ENCODE peak calls at places on chromosome 14, in eight cellular contexts. One of them, this sample, is unnamed.

GRCh38 chr14:84017533-84017932 is 1512.4 kb upstream of the FLRT2 start:
- DNase-seq in fibroblast of pulmonary artery: no peak
- DNase-seq in gastrocnemius medialis: no peak
- DNase-seq in SK-N-SH: no peak
- DNase-seq in body of pancreas: peak; percentile 42
- DNase-seq in cardiac fibroblast: no peak
- DNase-seq in astrocyte of the spinal cord: no peak
- DNase-seq in cardiac muscle cell: no peak
- DNase-seq in this sample: no peak

GRCh38 chr14:30813182-30813581 is 61.2 kb upstream of the COCH start:
- DNase-seq in fibroblast of pulmonary artery: no peak
- DNase-seq in gastrocnemius medialis: no peak
- DNase-seq in SK-N-SH: no peak
- DNase-seq in body of pancreas: no peak
- DNase-seq in cardiac fibroblast: no peak
- DNase-seq in astrocyte of the spinal cord: no peak
- DNase-seq in cardiac muscle cell: no peak
- DNase-seq in this sample: no peak

GRCh38 chr14:24088095-24088494 is 6.0 kb upstream of the PCK2 start:
- DNase-seq in fibroblast of pulmonary artery: no peak
- DNase-seq in gastrocnemius medialis: no peak
- DNase-seq in SK-N-SH: no peak
- DNase-seq in body of pancreas: no peak
- DNase-seq in cardiac fibroblast: no peak
- DNase-seq in astrocyte of the spinal cord: no peak
- DNase-seq in cardiac muscle cell: no peak
- DNase-seq in this sample: no peak

GRCh38 chr14:92783813-92784431 is 10.2 kb upstream of the GOLGA5 start:
- DNase-seq in fibroblast of pulmonary artery: peak; percentile 83
- DNase-seq in gastrocnemius medialis: no peak
- DNase-seq in SK-N-SH: peak; percentile 44
- DNase-seq in body of pancreas: peak; percentile 76
- DNase-seq in cardiac fibroblast: peak; percentile 83
- DNase-seq in astrocyte of the spinal cord: peak; percentile 80
- DNase-seq in cardiac muscle cell: peak; percentile 64
- DNase-seq in this sample: no peak

GRCh38 chr14:77543637-77544334 is 45.2 kb upstream of the ISM2 start:
- DNase-seq in fibroblast of pulmonary artery: peak; percentile 36
- DNase-seq in gastrocnemius medialis: no peak
- DNase-seq in SK-N-SH: no peak
- DNase-seq in body of pancreas: no peak
- DNase-seq in cardiac fibroblast: peak; percentile 49
- DNase-seq in astrocyte of the spinal cord: no peak
- DNase-seq in cardiac muscle cell: no peak
- DNase-seq in this sample: no peak

GRCh38 chr14:103127861-103128598 is 4.8 kb downstream of the TNFAIP2 start:
- DNase-seq in fibroblast of pulmonary artery: no peak
- DNase-seq in gastrocnemius medialis: no peak
- DNase-seq in SK-N-SH: peak; percentile 30
- DNase-seq in body of pancreas: no peak
- DNase-seq in cardiac fibroblast: no peak
- DNase-seq in astrocyte of the spinal cord: no peak
- DNase-seq in cardiac muscle cell: no peak
- DNase-seq in this sample: no peak

GRCh38 chr14:88562532-88562830 is 356 bp upstream of the ZC3H14 start:
- DNase-seq in fibroblast of pulmonary artery: no peak
- DNase-seq in gastrocnemius medialis: no peak
- DNase-seq in SK-N-SH: no peak
- DNase-seq in body of pancreas: no peak
- DNase-seq in cardiac fibroblast: no peak
- DNase-seq in astrocyte of the spinal cord: no peak
- DNase-seq in cardiac muscle cell: no peak
- DNase-seq in this sample: no peak

GRCh38 chr14:100297320-100298300 is 8.6 kb downstream of the SLC25A29 start:
- DNase-seq in fibroblast of pulmonary artery: peak; percentile 76
- DNase-seq in gastrocnemius medialis: peak; percentile 83
- DNase-seq in SK-N-SH: peak; percentile 30
- DNase-seq in body of pancreas: peak; percentile 80
- DNase-seq in cardiac fibroblast: peak; percentile 88
- DNase-seq in astrocyte of the spinal cord: peak; percentile 67
- DNase-seq in cardiac muscle cell: no peak
- DNase-seq in this sample: no peak

GRCh38 chr14:60647081-60647836 is 2.0 kb downstream of the SIX1 start:
- DNase-seq in fibroblast of pulmonary artery: no peak
- DNase-seq in gastrocnemius medialis: peak; percentile 91
- DNase-seq in SK-N-SH: no peak
- DNase-seq in body of pancreas: no peak
- DNase-seq in cardiac fibroblast: no peak
- DNase-seq in astrocyte of the spinal cord: peak; percentile 61
- DNase-seq in cardiac muscle cell: no peak
- DNase-seq in this sample: no peak

GRCh38 chr14:103002578-103003350 is 54.6 kb downstream of the CDC42BPB start:
- DNase-seq in fibroblast of pulmonary artery: no peak
- DNase-seq in gastrocnemius medialis: no peak
- DNase-seq in SK-N-SH: no peak
- DNase-seq in body of pancreas: no peak
- DNase-seq in cardiac fibroblast: no peak
- DNase-seq in astrocyte of the spinal cord: no peak
- DNase-seq in cardiac muscle cell: no peak
- DNase-seq in this sample: no peak

GRCh38 chr14:47715330-47715729 is 39.9 kb upstream of the MDGA2 start:
- DNase-seq in fibroblast of pulmonary artery: no peak
- DNase-seq in gastrocnemius medialis: no peak
- DNase-seq in SK-N-SH: no peak
- DNase-seq in body of pancreas: no peak
- DNase-seq in cardiac fibroblast: no peak
- DNase-seq in astrocyte of the spinal cord: peak; percentile 23
- DNase-seq in cardiac muscle cell: no peak
- DNase-seq in this sample: no peak

GRCh38 chr14:75561013-75561432 is 17.4 kb upstream of the FLVCR2 start:
- DNase-seq in fibroblast of pulmonary artery: peak; percentile 88
- DNase-seq in gastrocnemius medialis: peak; percentile 92
- DNase-seq in SK-N-SH: peak; percentile 86
- DNase-seq in body of pancreas: peak; percentile 91
- DNase-seq in cardiac fibroblast: peak; percentile 84
- DNase-seq in astrocyte of the spinal cord: peak; percentile 65
- DNase-seq in cardiac muscle cell: peak; percentile 91
- DNase-seq in this sample: peak; percentile 30

GRCh38 chr14:96103075-96103474 is 63.9 kb downstream of the C14orf132 start:
- DNase-seq in fibroblast of pulmonary artery: no peak
- DNase-seq in gastrocnemius medialis: no peak
- DNase-seq in SK-N-SH: no peak
- DNase-seq in body of pancreas: no peak
- DNase-seq in cardiac fibroblast: no peak
- DNase-seq in astrocyte of the spinal cord: no peak
- DNase-seq in cardiac muscle cell: no peak
- DNase-seq in this sample: no peak

GRCh38 chr14:88189040-88189839 is 133.8 kb downstream of the KCNK10 start:
- DNase-seq in fibroblast of pulmonary artery: peak; percentile 95
- DNase-seq in gastrocnemius medialis: peak; percentile 25
- DNase-seq in SK-N-SH: peak; percentile 72
- DNase-seq in body of pancreas: peak; percentile 96
- DNase-seq in cardiac fibroblast: peak; percentile 93
- DNase-seq in astrocyte of the spinal cord: peak; percentile 74
- DNase-seq in cardiac muscle cell: peak; percentile 82
- DNase-seq in this sample: peak; percentile 60

DNA sequence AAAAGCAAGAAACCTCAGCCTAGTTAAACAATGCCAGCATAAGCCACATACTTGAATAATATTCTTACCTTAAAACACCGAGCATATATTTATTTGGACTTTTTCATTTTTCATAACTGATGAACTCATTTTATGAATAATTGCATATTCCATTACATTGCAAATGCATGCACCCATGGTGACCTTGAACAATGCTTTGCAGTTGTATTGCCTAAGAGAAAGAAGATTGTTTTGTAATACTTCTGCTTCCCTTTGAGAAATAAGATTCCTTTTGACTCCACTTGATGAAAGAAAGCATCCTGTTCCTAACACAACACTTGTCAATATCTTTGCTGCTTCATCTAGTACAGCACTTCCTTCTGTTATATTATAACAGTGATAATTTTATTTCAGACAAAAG is 1182.2 kb downstream of the FLRT2 start:
- DNase-seq in fibroblast of pulmonary artery: peak; percentile 36
- DNase-seq in gastrocnemius medialis: no peak
- DNase-seq in SK-N-SH: no peak
- DNase-seq in body of pancreas: no peak
- DNase-seq in cardiac fibroblast: peak; percentile 9
- DNase-seq in astrocyte of the spinal cord: no peak
- DNase-seq in cardiac muscle cell: no peak
- DNase-seq in this sample: no peak
- H3K4me3 ChIP-seq in fibroblast of pulmonary artery: no peak overlapping the region
- H3K4me3 ChIP-seq in gastrocnemius medialis: no peak overlapping the region
- H3K4me3 ChIP-seq in SK-N-SH: no peak overlapping the region
- H3K4me3 ChIP-seq in body of pancreas: no peak overlapping the region
- H3K4me3 ChIP-seq in cardiac fibroblast: no peak overlapping the region
- H3K4me3 ChIP-seq in astrocyte of the spinal cord: no peak overlapping the region
- H3K4me3 ChIP-seq in cardiac muscle cell: no peak overlapping the region
- H3K4me3 ChIP-seq in this sample: no peak overlapping the region

GRCh38 chr14:34059925-34060746 is 109.3 kb upstream of the EGLN3 start:
- DNase-seq in fibroblast of pulmonary artery: peak; percentile 67
- DNase-seq in gastrocnemius medialis: peak; percentile 86
- DNase-seq in SK-N-SH: peak; percentile 87
- DNase-seq in body of pancreas: peak; percentile 77
- DNase-seq in cardiac fibroblast: peak; percentile 73
- DNase-seq in astrocyte of the spinal cord: peak; percentile 80
- DNase-seq in cardiac muscle cell: peak; percentile 88
- DNase-seq in this sample: no peak
- TF ChIP-seq CTCF in fibroblast of pulmonary artery: no peak
- TF ChIP-seq CTCF in gastrocnemius medialis: peak; percentile 42
- TF ChIP-seq CTCF in SK-N-SH: peak; percentile 31
- TF ChIP-seq CTCF in body of pancreas: no peak
- TF ChIP-seq CTCF in cardiac fibroblast: no peak
- TF ChIP-seq CTCF in astrocyte of the spinal cord: peak; percentile 24
- TF ChIP-seq CTCF in cardiac muscle cell: peak; percentile 28
- TF ChIP-seq CTCF in this sample: peak; percentile 27

GRCh38 chr14:61700104-61700886 is 5.0 kb downstream of the HIF1A start:
- DNase-seq in fibroblast of pulmonary artery: peak; percentile 61
- DNase-seq in gastrocnemius medialis: no peak
- DNase-seq in SK-N-SH: no peak
- DNase-seq in body of pancreas: no peak
- DNase-seq in cardiac fibroblast: peak; percentile 70
- DNase-seq in astrocyte of the spinal cord: peak; percentile 23
- DNase-seq in cardiac muscle cell: no peak
- DNase-seq in this sample: no peak
- H3K4me3 ChIP-seq in fibroblast of pulmonary artery: peak overlapping the region; percentile 71
- H3K4me3 ChIP-seq in gastrocnemius medialis: no peak overlapping the region
- H3K4me3 ChIP-seq in SK-N-SH: no peak overlapping the region
- H3K4me3 ChIP-seq in body of pancreas: no peak overlapping the region
- H3K4me3 ChIP-seq in cardiac fibroblast: peak overlapping the region; percentile 39
- H3K4me3 ChIP-seq in astrocyte of the spinal cord: peak overlapping the region; percentile 96
- H3K4me3 ChIP-seq in cardiac muscle cell: peak overlapping the region; percentile 2
- H3K4me3 ChIP-seq in this sample: peak overlapping the region; percentile 96

GRCh38 chr14:94037954-94038353 is 11.8 kb downstream of the OTUB2 start:
- DNase-seq in fibroblast of pulmonary artery: no peak
- DNase-seq in gastrocnemius medialis: no peak
- DNase-seq in SK-N-SH: no peak
- DNase-seq in body of pancreas: no peak
- DNase-seq in cardiac fibroblast: no peak
- DNase-seq in astrocyte of the spinal cord: no peak
- DNase-seq in cardiac muscle cell: no peak
- DNase-seq in this sample: no peak

GRCh38 chr14:94040247-94040646 is 14.1 kb downstream of the OTUB2 start:
- DNase-seq in fibroblast of pulmonary artery: no peak
- DNase-seq in gastrocnemius medialis: no peak
- DNase-seq in SK-N-SH: no peak
- DNase-seq in body of pancreas: no peak
- DNase-seq in cardiac fibroblast: no peak
- DNase-seq in astrocyte of the spinal cord: no peak
- DNase-seq in cardiac muscle cell: no peak
- DNase-seq in this sample: no peak

GRCh38 chr14:94038921-94039629 is 12.9 kb downstream of the OTUB2 start:
- DNase-seq in fibroblast of pulmonary artery: no peak
- DNase-seq in gastrocnemius medialis: no peak
- DNase-seq in SK-N-SH: no peak
- DNase-seq in body of pancreas: no peak
- DNase-seq in cardiac fibroblast: no peak
- DNase-seq in astrocyte of the spinal cord: no peak
- DNase-seq in cardiac muscle cell: no peak
- DNase-seq in this sample: no peak

GRCh38 chr14:94036328-94037167 is 10.4 kb downstream of the OTUB2 start:
- DNase-seq in fibroblast of pulmonary artery: peak; percentile 74
- DNase-seq in gastrocnemius medialis: peak; percentile 64
- DNase-seq in SK-N-SH: peak; percentile 80
- DNase-seq in body of pancreas: peak; percentile 78
- DNase-seq in cardiac fibroblast: peak; percentile 77
- DNase-seq in astrocyte of the spinal cord: peak; percentile 51
- DNase-seq in cardiac muscle cell: peak; percentile 84
- DNase-seq in this sample: no peak

DNA sequence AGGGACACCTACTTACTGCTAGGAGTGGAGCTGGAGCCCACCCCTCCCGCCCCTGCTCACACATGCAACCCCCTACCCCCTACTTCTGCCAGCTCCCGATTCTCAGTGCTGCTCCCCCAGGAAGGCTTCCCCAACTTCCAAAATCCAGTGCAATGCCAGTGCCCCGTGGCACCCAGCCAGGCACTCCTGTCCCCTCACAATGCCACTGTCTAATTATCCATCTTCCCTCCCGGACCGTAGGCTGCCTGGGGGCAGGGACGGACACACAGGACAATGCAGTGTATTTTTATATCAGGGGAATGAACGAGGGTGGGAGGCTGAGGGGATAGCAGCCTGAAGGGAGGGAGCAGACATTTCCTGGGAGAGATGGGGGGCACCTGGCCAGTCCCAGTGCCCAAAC is 12.4 kb downstream of the OTUB2 start:
- DNase-seq in fibroblast of pulmonary artery: no peak
- DNase-seq in gastrocnemius medialis: no peak
- DNase-seq in SK-N-SH: no peak
- DNase-seq in body of pancreas: no peak
- DNase-seq in cardiac fibroblast: no peak
- DNase-seq in astrocyte of the spinal cord: no peak
- DNase-seq in cardiac muscle cell: no peak
- DNase-seq in this sample: no peak
- TF ChIP-seq CTCF in fibroblast of pulmonary artery: no peak
- TF ChIP-seq CTCF in gastrocnemius medialis: no peak
- TF ChIP-seq CTCF in SK-N-SH: no peak
- TF ChIP-seq CTCF in body of pancreas: no peak
- TF ChIP-seq CTCF in cardiac fibroblast: no peak
- TF ChIP-seq CTCF in astrocyte of the spinal cord: no peak
- TF ChIP-seq CTCF in cardiac muscle cell: no peak
- TF ChIP-seq CTCF in this sample: no peak

DNA sequence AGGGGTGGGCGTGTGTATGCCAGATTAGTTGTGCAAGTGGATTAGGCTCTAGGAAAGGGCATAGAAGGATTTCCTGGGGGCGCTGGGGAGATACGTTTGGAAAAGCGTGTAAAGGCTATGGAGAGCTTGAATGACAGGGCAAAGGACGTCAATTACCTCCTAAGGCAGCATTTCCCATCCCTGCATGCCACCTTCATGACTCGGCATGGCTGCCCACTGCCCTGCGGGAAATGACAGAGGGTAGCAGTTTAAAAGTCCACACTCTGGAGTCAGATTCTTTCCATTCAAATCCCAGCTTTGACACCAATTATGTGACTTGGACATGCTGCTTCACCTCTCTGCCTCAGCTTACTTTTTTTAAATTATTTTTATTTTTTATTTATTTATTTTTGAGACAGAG is 14.8 kb upstream of the TMEM229B start:
- DNase-seq in fibroblast of pulmonary artery: no peak
- DNase-seq in gastrocnemius medialis: no peak
- DNase-seq in SK-N-SH: no peak
- DNase-seq in body of pancreas: no peak
- DNase-seq in cardiac fibroblast: no peak
- DNase-seq in astrocyte of the spinal cord: no peak
- DNase-seq in cardiac muscle cell: no peak
- DNase-seq in this sample: no peak
- H3K4me3 ChIP-seq in fibroblast of pulmonary artery: no peak overlapping the region
- H3K4me3 ChIP-seq in gastrocnemius medialis: no peak overlapping the region
- H3K4me3 ChIP-seq in SK-N-SH: no peak overlapping the region
- H3K4me3 ChIP-seq in body of pancreas: no peak overlapping the region
- H3K4me3 ChIP-seq in cardiac fibroblast: no peak overlapping the region
- H3K4me3 ChIP-seq in astrocyte of the spinal cord: no peak overlapping the region
- H3K4me3 ChIP-seq in cardiac muscle cell: no peak overlapping the region
- H3K4me3 ChIP-seq in this sample: no peak overlapping the region

This sample was measured in retinal pigment epithelial cell.